ENCODE peak calls at places on chromosome 7, in four cellular contexts. A is WTC11, C is K562, H is GM12878. F is an unnamed sample.

GRCh38 chr7:15000157-15000556 is 97.6 kb upstream of the DGKB start:
- DNase-seq in H (no peak), A (no peak), C (no peak), F (peak; percentile 12)

GRCh38 chr7:96679886-96680285 is 29.8 kb downstream of the SEM1 start:
- DNase-seq in A (no peak), C (no peak), H (no peak), F (no peak)

GRCh38 chr7:106485031-106485551 is 175.9 kb downstream of the CCDC71L start:
- DNase-seq in C (no peak), A (no peak), H (no peak), F (no peak)

GRCh38 chr7:96045919-96046318 is 273.6 kb downstream of the DYNC1I1 start:
- DNase-seq in H (no peak), C (no peak), A (no peak), F (no peak)

GRCh38 chr7:26659121-26659520 is 205.3 kb downstream of the SKAP2 start:
- DNase-seq in H (no peak), C (no peak), A (no peak), F (no peak)

GRCh38 chr7:16695621-16696237 is 49.7 kb downstream of the BZW2 start:
- DNase-seq in A (peak; percentile 24), H (no peak), C (peak; percentile 43), F (peak; percentile 40)

GRCh38 chr7:6590645-6591110 is 857 bp downstream of the INTS15 start:
- DNase-seq in A (no peak), H (no peak), C (no peak), F (no peak)

GRCh38 chr7:129264534-129264933 is 39.7 kb downstream of the AHCYL2 start:
- DNase-seq in C (no peak), H (no peak), A (no peak), F (no peak)

GRCh38 chr7:142808802-142809583 is 38.2 kb downstream of the PRSS2 start:
- DNase-seq in H (peak; percentile 96), A (no peak), C (peak; percentile 77), F (no peak)

GRCh38 chr7:13448243-13448642 is 541.2 kb downstream of the ETV1 start:
- DNase-seq in C (no peak), A (no peak), H (no peak), F (no peak)

GRCh38 chr7:28684729-28685211 is 272.5 kb downstream of the CREB5 start:
- DNase-seq in H (no peak), A (no peak), C (no peak), F (no peak)

GRCh38 chr7:134831862-134832261 is 52.4 kb downstream of the CALD1 start:
- DNase-seq in C (peak; percentile 21), A (no peak), H (no peak), F (no peak)

GRCh38 chr7:147885906-147886305 is 704.7 kb upstream of the C7orf33 start:
- DNase-seq in A (no peak), C (no peak), H (no peak), F (no peak)

GRCh38 chr7:33667261-33667660 is 238.1 kb upstream of the BMPER start:
- DNase-seq in C (no peak), H (no peak), A (no peak), F (no peak)

GRCh38 chr7:148584154-148584827 is 6.3 kb upstream of the C7orf33 start:
- DNase-seq in H (no peak), C (no peak), A (no peak), F (no peak)

GRCh38 chr7:17939670-17940301 is 508 bp downstream of the SNX13 start:
- DNase-seq in A (no peak), H (no peak), C (peak; percentile 65), F (peak; percentile 13)

DNA sequence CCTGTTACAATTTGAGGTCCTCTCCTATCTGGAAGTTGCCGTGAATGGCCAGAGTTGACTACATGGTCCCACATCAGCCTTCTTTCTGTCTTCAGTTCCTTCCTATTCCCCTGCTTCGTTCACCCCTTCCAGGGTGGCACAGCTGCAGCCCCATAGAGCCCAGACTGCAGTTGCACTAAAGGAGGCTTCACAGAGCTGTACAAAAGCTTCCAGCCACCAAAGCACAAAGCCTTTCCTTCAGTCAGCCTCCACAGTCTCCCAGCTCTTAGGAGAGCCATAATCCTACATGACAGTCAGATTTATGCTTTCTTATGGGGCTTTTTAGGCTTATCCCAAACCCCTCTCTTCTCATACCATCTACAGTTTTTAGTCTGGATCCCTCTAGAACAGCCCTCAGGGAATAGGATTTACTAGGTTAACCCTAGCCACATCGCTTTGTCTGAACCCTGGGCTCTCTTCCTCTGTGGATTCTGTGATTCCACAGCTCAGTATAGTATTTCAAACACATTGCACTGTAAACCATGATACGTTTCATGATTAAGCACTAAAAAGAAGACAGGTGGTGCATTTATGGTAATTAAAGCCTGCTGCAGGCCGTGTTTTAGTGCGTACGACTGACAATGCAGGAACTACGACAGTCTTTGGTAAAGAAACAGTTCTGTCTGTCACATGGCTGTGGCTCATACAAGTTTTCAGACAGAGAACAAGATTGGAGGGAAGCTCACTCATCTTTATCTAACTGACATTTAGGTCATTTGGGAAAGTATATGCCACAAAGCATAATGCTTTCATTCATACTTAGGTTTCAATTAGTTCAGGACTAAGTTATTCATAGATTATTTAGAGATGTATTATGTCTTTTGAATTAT is 208.3 kb upstream of the KMT2E start:
- DNase-seq in C (no peak), H (no peak), A (no peak), F (no peak)
- TF ChIP-seq CREM in C (no peak), H (no peak), A (no peak), F (no peak)

DNA sequence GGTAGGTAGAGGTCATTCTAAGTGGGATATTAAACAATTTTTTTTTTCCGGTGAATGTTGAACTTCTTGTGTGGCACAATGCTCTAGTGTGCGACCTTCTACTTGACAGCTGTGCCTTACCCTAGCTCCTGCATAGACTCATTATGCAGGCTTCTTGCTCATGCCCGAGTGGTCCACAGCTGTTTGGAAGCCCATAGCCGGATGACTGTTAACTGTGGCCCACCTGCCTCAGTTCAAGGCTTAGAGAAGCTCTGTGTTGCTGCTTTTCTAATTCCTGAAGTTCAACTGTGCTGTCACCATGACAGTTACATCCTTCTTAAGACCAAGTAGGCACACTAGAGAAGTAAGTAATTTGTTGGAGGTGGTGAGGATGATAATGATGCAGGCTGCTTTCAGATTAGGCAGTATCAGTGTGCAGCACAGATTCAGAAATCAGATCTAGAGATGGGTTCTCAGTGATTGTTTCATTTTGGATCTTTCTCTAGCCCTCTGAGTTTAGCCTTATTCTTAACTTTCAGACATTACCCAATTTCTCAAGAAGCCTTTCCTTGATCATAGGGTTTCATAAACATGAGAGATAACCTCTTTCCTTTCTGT is 278.4 kb downstream of the PHF14 start:
- DNase-seq in H (no peak), C (no peak), A (no peak), F (no peak)
- TF ChIP-seq CREM in H (no peak), C (no peak), A (no peak), F (no peak)

DNA sequence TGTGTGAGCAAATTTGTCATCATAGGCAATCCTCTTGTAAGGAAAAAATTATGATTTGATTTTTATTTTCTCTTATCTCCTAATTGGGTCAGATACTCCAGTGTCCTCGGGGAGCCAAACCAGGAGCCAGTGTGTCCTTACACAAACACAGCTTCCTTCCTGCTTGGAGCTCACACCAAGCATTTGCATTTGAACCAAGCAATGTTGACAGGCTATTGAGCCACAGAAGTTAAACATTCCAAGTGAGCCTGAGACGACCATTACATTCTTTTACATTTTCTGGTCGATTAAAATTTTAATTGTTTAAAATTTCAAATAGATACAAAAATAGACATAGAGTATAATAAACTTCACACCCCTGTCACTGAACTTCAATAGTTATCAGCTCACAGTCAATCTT is 194.8 kb downstream of the CFTR start:
- DNase-seq in C (no peak), A (peak; percentile 25), H (no peak), F (no peak)
- TF ChIP-seq CREM in C (no peak), A (no peak), H (no peak), F (no peak)

DNA sequence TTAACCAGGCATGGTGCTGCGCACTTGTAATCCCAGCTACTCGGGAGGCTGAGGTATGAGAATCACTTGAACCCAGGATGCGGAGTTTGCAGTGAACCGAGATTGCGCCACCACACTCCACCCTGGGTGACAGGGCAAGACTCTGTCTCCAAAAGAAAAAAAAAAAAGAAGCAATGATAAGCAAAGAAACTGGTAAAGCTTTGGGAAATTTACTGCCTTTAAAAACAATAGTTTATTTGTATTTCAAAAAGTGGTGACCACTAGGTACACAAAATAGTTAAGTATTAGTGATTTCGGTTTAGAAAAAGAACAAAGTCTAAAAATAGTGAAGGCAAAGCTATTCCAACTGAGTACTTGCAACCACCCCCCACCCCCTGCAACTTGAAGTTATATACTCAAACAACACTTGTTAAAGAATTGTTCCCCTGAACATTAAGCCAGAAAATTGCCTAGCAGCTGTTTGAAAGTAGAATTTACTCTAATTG is 37.7 kb downstream of the MALSU1 start:
- DNase-seq in H (no peak), A (no peak), C (no peak), F (peak; percentile 80)
- TF ChIP-seq CREM in H (no peak), A (no peak), C (no peak), F (peak; percentile 49)

GRCh38 chr7:46707973-46708372 is 786.9 kb upstream of the IGFBP3 start:
- DNase-seq in C (no peak), H (no peak), A (no peak), F (no peak)

GRCh38 chr7:46710927-46711326 is 789.9 kb upstream of the IGFBP3 start:
- DNase-seq in A (no peak), H (no peak), C (no peak), F (no peak)

DNA sequence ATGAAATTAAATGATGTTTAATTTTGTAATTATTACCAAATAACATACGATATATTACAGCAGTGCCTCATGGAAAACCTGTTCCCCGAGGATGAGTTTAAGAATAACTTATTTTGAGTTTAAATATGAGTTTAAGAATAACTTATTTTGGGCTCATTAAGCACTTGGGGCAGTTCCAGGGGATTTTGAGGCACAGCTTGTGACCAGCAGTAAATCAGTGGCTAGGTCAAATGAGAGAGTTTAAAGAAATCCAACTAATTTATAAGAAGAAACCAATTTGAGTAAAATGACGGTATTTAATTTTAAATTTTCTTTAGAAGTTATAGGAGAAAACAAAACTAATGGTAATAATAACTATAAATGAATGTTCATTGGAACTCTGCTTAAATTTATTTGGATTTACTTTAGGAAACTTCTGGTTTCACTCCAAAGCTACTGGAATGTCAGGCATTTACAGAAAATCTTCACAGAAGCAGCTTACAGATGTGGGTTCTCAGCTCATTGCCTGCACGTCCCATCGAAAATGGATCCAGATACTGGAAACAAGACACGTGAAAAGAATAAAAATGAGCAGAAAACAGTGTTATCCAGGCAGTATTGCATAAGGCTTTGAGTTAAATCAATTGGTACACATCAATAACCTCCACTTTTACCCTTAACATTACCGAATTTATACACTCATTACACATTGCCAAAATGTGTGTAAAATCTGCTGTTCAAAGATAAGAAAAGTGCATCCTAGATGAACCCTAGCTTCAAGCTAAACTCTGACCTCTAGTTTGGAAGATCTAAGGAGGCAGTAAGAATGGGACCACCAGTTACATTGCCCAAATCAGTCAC is 784.6 kb upstream of the IGFBP3 start:
- DNase-seq in H (no peak), A (no peak), C (no peak), F (no peak)
- TF ChIP-seq CREM in H (no peak), A (no peak), C (no peak), F (no peak)